ENCODE peak calls at places on chromosomes 11 and 22, in ten cellular contexts. A is esophagus muscularis mucosa; F is upper lobe of right lung; E is aorta; H is spleen; X is pancreas; M is ovary; V is effector memory CD4-positive, alpha-beta T cell; D is lower lobe of right lung; J is adrenal gland. B is an unnamed sample. For H3K9me3, the result is how much of the 10 kb centered on the place peaks cover.

GRCh38 chr22:39917091-39917703 is 16.3 kb downstream of the GRAP2 start:
- DNase-seq in A (peak), F (no peak), E (no peak), H (no peak), X (no peak), M (no peak), V (no peak), D (no peak), J (no peak), B (no peak)

GRCh38 chr11:18253222-18253621 is 4.8 kb upstream of the SAA2 start:
- DNase-seq in A (no peak), F (no peak), E (no peak), H (no peak), X (no peak), M (no peak), V (no peak), D (no peak), J (no peak), B (no peak)

GRCh38 chr22:48749555-48750227 is 1078.0 kb downstream of the BRD1 start:
- DNase-seq in A (peak), F (no peak), E (peak), H (no peak), X (no peak), M (no peak), V (no peak), D (no peak), J (no peak), B (no peak)

GRCh38 chr11:130070109-130070828 is 575 bp downstream of the APLP2 start:
- DNase-seq in A (no peak), F (peak), E (peak), H (peak), X (peak), M (peak), V (peak), D (peak), J (peak), B (peak)

GRCh38 chr11:44519989-44520737 is 45.3 kb upstream of the CD82 start:
- DNase-seq in A (no peak), F (no peak), E (peak), H (no peak), X (no peak), M (peak), V (no peak), D (no peak), J (peak), B (no peak)

GRCh38 chr11:31799036-31799793 is 11.9 kb downstream of the PAX6 start:
- DNase-seq in A (peak), F (no peak), E (peak), H (no peak), X (no peak), M (no peak), V (no peak), D (no peak), J (no peak), B (no peak)

GRCh38 chr22:24066872-24067271 is 55.8 kb downstream of the CABIN1 start:
- DNase-seq in A (no peak), F (peak), E (peak), H (no peak), X (no peak), M (no peak), V (no peak), D (no peak), J (no peak), B (no peak)

GRCh38 chr11:107496011-107496410 is 38.4 kb upstream of the CWF19L2 start:
- DNase-seq in A (no peak), F (no peak), E (no peak), H (no peak), X (no peak), M (no peak), V (no peak), D (no peak), J (no peak), B (no peak)

GRCh38 chr22:17436981-17437410 is 67.7 kb downstream of the CECR2 start:
- DNase-seq in A (no peak), F (no peak), E (no peak), H (no peak), X (no peak), M (no peak), V (no peak), D (no peak), J (no peak), B (no peak)

GRCh38 chr11:2382927-2383822 is 6.1 kb downstream of the CD81 start:
- DNase-seq in A (peak), F (no peak), E (no peak), H (peak), X (no peak), M (peak), V (no peak), D (no peak), J (peak), B (no peak)

GRCh38 chr22:23248583-23248982 is 68.3 kb downstream of the BCR start:
- DNase-seq in A (no peak), F (no peak), E (no peak), H (no peak), X (no peak), M (no peak), V (no peak), D (no peak), J (no peak), B (no peak)

GRCh38 chr11:78476066-78476465 is 58.4 kb upstream of the GAB2 start:
- DNase-seq in A (no peak), F (no peak), E (no peak), H (no peak), X (no peak), M (no peak), V (no peak), D (no peak), J (no peak), B (no peak)

GRCh38 chr22:36397081-36397766 is 9.5 kb upstream of the MYH9 start:
- DNase-seq in A (no peak), F (peak), E (no peak), H (no peak), X (no peak), M (no peak), V (no peak), D (peak), J (no peak), B (no peak)

GRCh38 chr11:117613521-117613920 is 183.5 kb downstream of the DSCAML1 start:
- DNase-seq in A (no peak), F (no peak), E (no peak), H (no peak), X (no peak), M (no peak), V (no peak), D (no peak), J (no peak), B (no peak)

GRCh38 chr11:132941024-132941646 is 591.2 kb downstream of the OPCML start:
- DNase-seq in A (peak), F (no peak), E (no peak), H (no peak), X (no peak), M (no peak), V (no peak), D (no peak), J (peak), B (no peak)

GRCh38 chr22:17831527-17832251 is 57.4 kb upstream of the BID start:
- DNase-seq in A (no peak), F (no peak), E (no peak), H (no peak), X (no peak), M (peak), V (no peak), D (no peak), J (no peak), B (no peak)

GRCh38 chr11:72395993-72396392 is 38.3 kb downstream of the CLPB start:
- DNase-seq in A (no peak), F (no peak), E (no peak), H (no peak), X (no peak), M (no peak), V (no peak), D (no peak), J (no peak), B (no peak)

DNA sequence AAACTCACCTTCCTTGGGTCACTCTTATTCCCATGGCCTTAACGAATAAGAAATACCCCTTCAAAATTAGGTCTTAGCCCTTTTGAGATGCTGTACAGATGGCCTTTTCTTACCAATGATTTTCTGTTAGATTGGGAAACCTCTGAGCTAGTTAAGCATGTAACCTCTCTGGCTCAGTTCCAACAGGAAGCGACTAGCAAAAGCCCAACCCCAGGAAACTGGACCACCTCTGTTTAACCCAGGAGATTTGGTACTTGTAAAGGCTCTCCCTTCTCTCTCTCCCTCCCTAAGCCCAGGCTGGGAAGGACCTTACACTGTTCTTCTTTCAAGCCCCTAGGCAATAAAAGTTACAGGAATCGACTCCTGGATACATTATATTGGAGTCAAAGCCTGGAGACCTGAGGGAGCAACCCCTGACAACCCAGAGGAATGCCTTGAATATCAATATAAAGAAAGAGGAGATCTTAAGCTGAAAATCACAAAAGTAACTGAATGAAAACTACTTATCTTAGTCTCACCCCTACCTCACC is 11.7 kb downstream of the APIP start:
- DNase-seq in A (no peak), F (no peak), E (no peak), H (no peak), X (no peak), M (no peak), V (no peak), D (no peak), J (no peak), B (no peak)
- H3K9me3 ChIP-seq in A (under half), F (under half), E (under half), H (under half), X (under half), M (under half), V (under half), D (under half), J (under half), B (under half)

DNA sequence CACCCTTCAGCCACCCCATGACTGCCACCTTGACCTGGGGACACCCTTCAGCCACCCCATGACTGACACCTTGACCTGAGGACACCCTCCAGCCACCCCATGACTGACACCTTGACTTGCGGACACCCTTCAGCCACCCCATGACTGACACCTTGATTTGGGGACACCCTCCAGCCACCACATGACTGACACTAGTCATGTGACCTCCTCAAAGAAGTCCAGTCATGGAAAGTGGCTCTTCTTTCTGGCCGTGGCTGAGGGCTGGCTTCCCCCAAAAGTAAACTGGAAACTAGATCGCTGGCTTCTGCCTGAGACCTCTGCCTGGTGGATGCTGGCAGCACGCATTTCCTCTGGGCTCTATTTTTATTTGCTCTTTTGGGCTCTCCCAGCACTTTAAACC is 28.4 kb downstream of the ARFGAP2 start:
- DNase-seq in A (no peak), F (no peak), E (no peak), H (no peak), X (no peak), M (no peak), V (no peak), D (no peak), J (no peak), B (no peak)
- H3K9me3 ChIP-seq in A (under half), F (under half), E (under half), H (under half), X (under half), M (under half), V (under half), D (under half), J (under half), B (under half)

GRCh38 chr11:110075087-110075821 is 17.9 kb upstream of the ZC3H12C start:
- DNase-seq in A (no peak), F (no peak), E (no peak), H (no peak), X (no peak), M (no peak), V (no peak), D (no peak), J (no peak), B (no peak)
- H3K9me3 ChIP-seq in A (under half), F (under half), E (under half), H (under half), X (under half), M (under half), V (under half), D (under half), J (under half), B (under half)

GRCh38 chr11:66973956-66974585 is 1.0 kb upstream of the C11orf86 start:
- DNase-seq in A (no peak), F (no peak), E (no peak), H (no peak), X (no peak), M (no peak), V (no peak), D (no peak), J (peak), B (no peak)
- H3K9me3 ChIP-seq in A (under half), F (under half), E (under half), H (under half), X (under half), M (under half), V (under half), D (under half), J (under half), B (under half)